ENCODE peak calls at places on chromosomes 7 and 10, in eight cellular contexts. I is activated effector memory CD4-positive, alpha-beta T cell treated with anti-CD3 and anti-CD28 coated beads, Interleukin-2, amount 50 U/mL, for 16 hours; Q is NCI-H1092 treated with DMSO at 0.1 percent for 48 hours; M is stimulated activated CD8-positive, alpha-beta memory T cell treated with anti-CD3 and anti-CD28 coated beads, Interleukin-15, amount 100 ng/mL, for 4 hours; C is GM10248; P is testis; E is activated naive CD4-positive, alpha-beta T cell; S is GM23248. G is an unnamed sample.

GRCh38 chr7:45661302-45661995 is 87.3 kb downstream of the ADCY1 start:
- DNase-seq in I (no peak), Q (no peak), M (no peak), C (no peak), P (peak; percentile 6), E (no peak), S (no peak), G (peak; percentile 51)

GRCh38 chr7:131196808-131197207 is 130.9 kb upstream of the MKLN1 start:
- DNase-seq in I (no peak), Q (no peak), M (no peak), C (no peak), P (peak; percentile 43), E (no peak), S (peak; percentile 42), G (no peak)

GRCh38 chr10:29323387-29323786 is 34.5 kb downstream of the LYZL1 start:
- DNase-seq in I (no peak), Q (no peak), M (no peak), C (no peak), P (no peak), E (no peak), S (no peak), G (no peak)

GRCh38 chr10:101066146-101066889 is 4.5 kb downstream of the KAZALD1 start:
- DNase-seq in I (peak; percentile 79), Q (peak; percentile 34), M (no peak), C (peak; percentile 77), P (peak; percentile 71), E (no peak), S (peak; percentile 93), G (no peak)

GRCh38 chr7:135234727-135235126 is 1.1 kb downstream of the STRA8 start:
- DNase-seq in I (no peak), Q (no peak), M (no peak), C (no peak), P (no peak), E (no peak), S (no peak), G (no peak)

GRCh38 chr10:122515022-122515424 is 45.5 kb upstream of the DMBT1 start:
- DNase-seq in I (no peak), Q (no peak), M (no peak), C (no peak), P (no peak), E (no peak), S (no peak), G (no peak)

GRCh38 chr7:30226593-30227268 is 57.7 kb upstream of the ZNRF2 start:
- DNase-seq in I (no peak), Q (peak; percentile 78), M (no peak), C (no peak), P (no peak), E (no peak), S (no peak), G (no peak)

GRCh38 chr7:46682841-46683624 is 762.0 kb upstream of the IGFBP3 start:
- DNase-seq in I (no peak), Q (no peak), M (no peak), C (no peak), P (no peak), E (no peak), S (peak; percentile 80), G (no peak)

GRCh38 chr10:124225029-124225467 is 131.7 kb upstream of the CHST15 start:
- DNase-seq in I (peak; percentile 71), Q (no peak), M (no peak), C (no peak), P (no peak), E (no peak), S (peak; percentile 15), G (no peak)

GRCh38 chr10:52216852-52217251 is 97.2 kb upstream of the DKK1 start:
- DNase-seq in I (no peak), Q (no peak), M (no peak), C (no peak), P (no peak), E (no peak), S (peak; percentile 41), G (no peak)

GRCh38 chr7:112205348-112206237 is 606 bp downstream of the DOCK4 start:
- DNase-seq in I (peak; percentile 80), Q (peak; percentile 67), M (no peak), C (peak; percentile 26), P (peak; percentile 54), E (no peak), S (peak; percentile 73), G (peak; percentile 75)

GRCh38 chr7:157405914-157406810 is 69.4 kb downstream of the DNAJB6 start:
- DNase-seq in I (no peak), Q (no peak), M (no peak), C (no peak), P (peak; percentile 79), E (no peak), S (peak; percentile 50), G (no peak)

GRCh38 chr7:138127996-138128395 is 51.7 kb downstream of the AKR1D1 start:
- DNase-seq in I (no peak), Q (no peak), M (no peak), C (no peak), P (no peak), E (no peak), S (no peak), G (no peak)

GRCh38 chr10:27742926-27743735 is 2.5 kb downstream of the MKX start:
- DNase-seq in I (peak; percentile 72), Q (no peak), M (no peak), C (peak; percentile 11), P (peak; percentile 23), E (peak; percentile 18), S (peak; percentile 71), G (peak; percentile 69)

GRCh38 chr7:92560602-92561001 is 29.6 kb downstream of the FAM133B start:
- DNase-seq in I (no peak), Q (no peak), M (no peak), C (no peak), P (no peak), E (no peak), S (no peak), G (no peak)

GRCh38 chr7:7798510-7798909 is 80.1 kb upstream of the RPA3 start:
- DNase-seq in I (no peak), Q (no peak), M (no peak), C (no peak), P (no peak), E (no peak), S (no peak), G (no peak)

GRCh38 chr10:11563936-11564335 is 47.5 kb downstream of the USP6NL start:
- DNase-seq in I (no peak), Q (no peak), M (no peak), C (no peak), P (no peak), E (no peak), S (no peak), G (no peak)

GRCh38 chr7:151152935-151153513 is 14.5 kb downstream of the GBX1 start:
- DNase-seq in I (no peak), Q (no peak), M (no peak), C (no peak), P (no peak), E (no peak), S (peak; percentile 34), G (no peak)

GRCh38 chr10:35638116-35638515 is 4.0 kb downstream of the FZD8 start:
- DNase-seq in I (no peak), Q (no peak), M (no peak), C (no peak), P (no peak), E (no peak), S (no peak), G (no peak)

GRCh38 chr7:131843862-131844261 is 287.4 kb upstream of the PODXL start:
- DNase-seq in I (no peak), Q (no peak), M (no peak), C (no peak), P (peak; percentile 57), E (no peak), S (peak; percentile 29), G (no peak)

GRCh38 chr7:77293046-77293445 is 93.4 kb upstream of the FGL2 start:
- DNase-seq in I (no peak), Q (no peak), M (no peak), C (no peak), P (no peak), E (no peak), S (no peak), G (no peak)

G was measured in type B pancreatic cell.